ENCODE peak calls at places on chromosomes 11 and 22, in ten cellular contexts. F is astrocyte, A is SK-N-SH, Q is mammary epithelial cell, W is HCT116, S is colonic mucosa, L is PC-3, M is mesendoderm, K is neural progenitor cell, I is trophoblast cell. R is an unnamed sample.

GRCh38 chr11:1623716-1624115 is 1.8 kb upstream of the KRTAP5-4 start:
- DNase-seq in L (no peak), S (no peak), W (no peak), Q (no peak), M (peak; percentile 38), I (no peak), A (no peak), F (no peak), K (no peak), R (no peak)

GRCh38 chr22:46802608-46803027 is 40.2 kb downstream of the TBC1D22A start:
- DNase-seq in F (no peak), I (no peak), K (no peak), A (no peak), M (no peak), Q (no peak), W (no peak), S (no peak), L (no peak), R (no peak)

GRCh38 chr11:79069504-79069903 is 371.3 kb downstream of the TENM4 start:
- DNase-seq in Q (no peak), A (no peak), F (no peak), S (no peak), K (no peak), M (no peak), L (no peak), I (no peak), W (no peak), R (no peak)

GRCh38 chr11:46447544-46447943 is 56.0 kb upstream of the CHRM4 start:
- DNase-seq in A (no peak), S (no peak), I (no peak), W (no peak), K (no peak), L (no peak), M (no peak), F (no peak), Q (no peak), R (no peak)

GRCh38 chr11:68312117-68312779 is at the start of gene LRP5:
- DNase-seq in Q (no peak), L (peak; percentile 50), M (no peak), K (peak; percentile 73), S (no peak), W (no peak), A (peak; percentile 94), F (no peak), I (peak; percentile 39), R (peak; percentile 78)

GRCh38 chr11:92667446-92668165 is 301.8 kb upstream of the MTNR1B start:
- DNase-seq in A (no peak), F (no peak), Q (no peak), L (no peak), I (no peak), M (peak; percentile 56), S (no peak), K (peak; percentile 86), W (no peak), R (no peak)

GRCh38 chr11:130006929-130007328 is 4.3 kb upstream of the PRDM10 start:
- DNase-seq in K (no peak), Q (no peak), S (no peak), I (no peak), F (no peak), M (no peak), W (no peak), A (no peak), L (no peak), R (no peak)

GRCh38 chr22:50017701-50018224 is 5.2 kb upstream of the IL17REL start:
- DNase-seq in Q (no peak), I (no peak), S (no peak), M (no peak), A (no peak), K (no peak), F (no peak), W (no peak), L (no peak), R (no peak)

GRCh38 chr22:46580940-46581579 is 39.1 kb upstream of the GRAMD4 start:
- DNase-seq in L (no peak), I (no peak), K (no peak), S (no peak), W (no peak), F (no peak), A (no peak), M (no peak), Q (no peak), R (no peak)

GRCh38 chr22:32858957-32859356 is 57.5 kb downstream of the TIMP3 start:
- DNase-seq in Q (no peak), W (no peak), S (no peak), F (no peak), I (peak; percentile 88), L (no peak), K (no peak), M (no peak), A (peak; percentile 56), R (no peak)

GRCh38 chr11:17991799-17992433 is 20.9 kb downstream of the SERGEF start:
- DNase-seq in M (peak; percentile 55), F (peak; percentile 44), L (peak; percentile 49), Q (peak; percentile 32), I (peak; percentile 76), S (peak; percentile 40), A (peak; percentile 66), W (peak; percentile 42), K (peak; percentile 67), R (peak; percentile 86)

GRCh38 chr22:27911329-27911728 is 7.7 kb downstream of the PITPNB start:
- DNase-seq in M (no peak), F (no peak), L (no peak), S (no peak), K (no peak), W (no peak), A (no peak), Q (no peak), I (no peak), R (no peak)

GRCh38 chr22:20571531-20572007 is 64.2 kb downstream of the MED15 start:
- DNase-seq in A (peak; percentile 81), M (peak; percentile 44), Q (no peak), W (no peak), L (peak; percentile 7), S (peak; percentile 46), F (no peak), K (peak; percentile 70), I (peak; percentile 40), R (peak; percentile 59)

GRCh38 chr11:73085189-73085875 is 56.8 kb downstream of the FCHSD2 start:
- DNase-seq in S (no peak), I (peak; percentile 11), K (no peak), W (no peak), A (no peak), F (no peak), M (peak; percentile 11), L (peak; percentile 26), Q (peak; percentile 29), R (no peak)

GRCh38 chr11:61679893-61680621 is at the start of gene DAGLA:
- DNase-seq in F (no peak), M (peak; percentile 51), S (peak; percentile 75), W (no peak), I (peak; percentile 68), K (peak; percentile 89), A (peak; percentile 99), Q (peak; percentile 33), L (peak; percentile 81), R (peak; percentile 81)
- H3K4me3 ChIP-seq in F (peak within 1 kb of the TSS; percentile 57), M (no peak within 1 kb of the TSS), S (peak within 1 kb of the TSS; percentile 45), W (peak within 1 kb of the TSS; percentile 65), I (peak within 1 kb of the TSS; percentile 70), K (peak within 1 kb of the TSS; percentile 44), A (peak within 1 kb of the TSS; percentile 59), Q (peak within 1 kb of the TSS; percentile 45), L (peak within 1 kb of the TSS; percentile 78), R (peak within 1 kb of the TSS; percentile 84)

GRCh38 chr22:30248484-30248883 is 1.9 kb upstream of the LIF start:
- DNase-seq in S (no peak), M (no peak), W (no peak), Q (no peak), I (no peak), K (no peak), A (no peak), L (no peak), F (no peak), R (no peak)

GRCh38 chr22:30247974-30248373 is 1.4 kb upstream of the LIF start:
- DNase-seq in Q (peak; percentile 22), M (no peak), K (no peak), F (no peak), A (no peak), I (no peak), S (peak; percentile 52), W (no peak), L (no peak), R (no peak)

GRCh38 chr22:30247561-30247960 is 1.0 kb upstream of the LIF start:
- DNase-seq in M (no peak), I (no peak), W (no peak), Q (no peak), A (no peak), F (no peak), S (peak; percentile 39), K (no peak), L (no peak), R (no peak)

GRCh38 chr22:30245985-30246901 is at the start of gene LIF:
- DNase-seq in L (no peak), W (no peak), M (peak; percentile 49), Q (peak; percentile 76), I (no peak), K (peak; percentile 60), S (peak; percentile 42), F (peak; percentile 75), A (peak; percentile 83), R (peak; percentile 81)

GRCh38 chr22:30246962-30247376 is 410 bp upstream of the LIF start:
- DNase-seq in W (no peak), Q (no peak), K (no peak), S (peak; percentile 87), M (no peak), I (no peak), L (no peak), F (no peak), A (peak; percentile 53), R (no peak)
- H3K9ac ChIP-seq in W (peak overlapping the region; percentile 84), Q (peak overlapping the region; percentile 61), K (no peak overlapping the region), S (peak overlapping the region; percentile 52), M (no peak overlapping the region), I (no peak overlapping the region), L (peak overlapping the region; percentile 78), F (peak overlapping the region; percentile 100), A (peak overlapping the region; percentile 87), R (no peak overlapping the region)

DNA sequence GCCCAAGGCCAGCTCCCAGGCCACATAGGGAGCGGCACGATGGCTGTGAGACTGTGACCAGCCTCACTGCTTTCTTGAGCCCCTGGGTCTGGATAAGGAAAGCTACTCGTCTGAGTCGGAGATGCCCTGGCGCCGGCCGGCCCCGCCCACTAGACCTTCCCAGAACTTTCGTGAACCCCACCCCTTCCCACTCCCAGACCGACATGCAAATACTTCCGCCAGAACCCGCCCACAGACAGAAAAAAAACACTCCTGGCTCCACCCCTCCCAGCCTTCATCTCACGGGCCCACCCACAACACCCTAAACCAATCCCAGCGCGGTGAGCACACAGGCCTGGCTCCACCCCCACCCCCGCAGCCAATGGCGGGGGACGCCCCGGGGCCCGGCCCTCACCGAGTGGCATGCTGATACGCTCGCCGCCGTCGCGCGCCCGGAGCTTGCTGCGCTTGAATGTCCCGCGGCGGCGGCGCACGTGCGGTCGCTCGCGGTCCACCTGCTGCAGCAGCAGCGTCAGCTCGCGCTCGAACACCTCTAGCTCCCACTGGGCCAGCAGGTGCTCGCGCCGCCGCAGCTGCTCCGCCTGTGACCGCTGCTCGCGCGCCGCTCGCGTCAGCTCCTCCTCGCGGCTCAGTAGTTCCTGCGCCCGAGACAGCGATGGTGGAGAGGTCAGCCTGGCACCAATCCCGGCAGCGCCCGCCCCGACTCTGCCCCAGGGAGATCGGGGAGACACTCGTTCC is 7.0 kb downstream of the MAP3K11 start:
- DNase-seq in L (no peak), Q (peak; percentile 43), A (peak; percentile 100), M (peak; percentile 100), S (peak; percentile 95), W (peak; percentile 89), K (peak; percentile 98), F (peak; percentile 94), I (peak; percentile 95), R (peak; percentile 98)
- H3K4me3 ChIP-seq in L (no peak overlapping the region), Q (no peak overlapping the region), A (no peak overlapping the region), M (no peak overlapping the region), S (no peak overlapping the region), W (peak overlapping the region; percentile 35), K (peak overlapping the region; percentile 31), F (no peak overlapping the region), I (peak overlapping the region; percentile 34), R (peak overlapping the region; percentile 69)

GRCh38 chr22:36689583-36689982 is 14.0 kb downstream of the CACNG2 start:
- DNase-seq in I (no peak), L (no peak), W (no peak), M (peak; percentile 6), S (no peak), Q (no peak), A (no peak), F (no peak), K (no peak), R (no peak)
- H3K9ac ChIP-seq in I (no peak overlapping the region), L (no peak overlapping the region), W (no peak overlapping the region), M (no peak overlapping the region), S (no peak overlapping the region), Q (no peak overlapping the region), A (no peak overlapping the region), F (no peak overlapping the region), K (no peak overlapping the region), R (no peak overlapping the region)

R was measured in adipocyte.